ENCODE peak calls at places on chromosomes 7 and 10, in six cellular contexts. E is D721Med, B is neural progenitor cell, O is neural crest cell, P is AG04450, Q is lower leg skin. R is an unnamed sample.

GRCh38 chr7:52940511-52940910 is 94.9 kb upstream of the POM121L12 start:
- DNase-seq in E (no peak), B (no peak), O (no peak), P (no peak), Q (no peak), R (no peak)

GRCh38 chr7:32161708-32162107 is 91.5 kb upstream of the PDE1C start:
- DNase-seq in E (no peak), B (no peak), O (no peak), P (no peak), Q (no peak), R (no peak)

GRCh38 chr7:126856691-126857291 is 395.9 kb downstream of the GRM8 start:
- DNase-seq in E (no peak), B (peak), O (no peak), P (no peak), Q (no peak), R (no peak)

GRCh38 chr7:94216944-94217461 is 177.7 kb upstream of the COL1A2 start:
- DNase-seq in E (no peak), B (no peak), O (no peak), P (no peak), Q (no peak), R (no peak)

GRCh38 chr7:101859411-101860106 is 42.1 kb downstream of the CUX1 start:
- DNase-seq in E (no peak), B (no peak), O (no peak), P (no peak), Q (no peak), R (no peak)

GRCh38 chr7:97079300-97079699 is 38.2 kb upstream of the SDHAF3 start:
- DNase-seq in E (no peak), B (no peak), O (no peak), P (no peak), Q (no peak), R (no peak)

GRCh38 chr10:67280405-67280804 is 354.6 kb downstream of the LRRTM3 start:
- DNase-seq in E (no peak), B (peak), O (no peak), P (no peak), Q (no peak), R (no peak)

GRCh38 chr10:80945267-80945880 is 407.7 kb downstream of the SH2D4B start:
- DNase-seq in E (no peak), B (peak), O (no peak), P (no peak), Q (no peak), R (peak)

GRCh38 chr7:112204776-112205347 is 1.3 kb downstream of the DOCK4 start:
- DNase-seq in E (no peak), B (peak), O (no peak), P (no peak), Q (no peak), R (no peak)

GRCh38 chr10:122468923-122469781 is 7.8 kb downstream of the HTRA1 start:
- DNase-seq in E (no peak), B (no peak), O (no peak), P (peak), Q (peak), R (no peak)

GRCh38 chr7:30700941-30701340 is 18.7 kb upstream of the CRHR2 start:
- DNase-seq in E (no peak), B (no peak), O (no peak), P (no peak), Q (no peak), R (no peak)

GRCh38 chr10:88793747-88794299 is 8.7 kb upstream of the LIPM start:
- DNase-seq in E (no peak), B (no peak), O (no peak), P (no peak), Q (no peak), R (no peak)

GRCh38 chr7:138975343-138976104 is 5.7 kb downstream of the KIAA1549 start:
- DNase-seq in E (peak), B (peak), O (no peak), P (no peak), Q (peak), R (no peak)

GRCh38 chr10:88642254-88642653 is 22.0 kb upstream of the LIPF start:
- DNase-seq in E (no peak), B (no peak), O (no peak), P (no peak), Q (no peak), R (no peak)

GRCh38 chr7:39656415-39656814 is 33.0 kb downstream of the RALA start:
- DNase-seq in E (no peak), B (no peak), O (no peak), P (no peak), Q (no peak), R (no peak)

GRCh38 chr10:55024718-55025117 is 223.7 kb upstream of the PCDH15 start:
- DNase-seq in E (no peak), B (no peak), O (no peak), P (no peak), Q (no peak), R (peak)

GRCh38 chr10:5942471-5942870 is 34.9 kb downstream of the IL15RA start:
- DNase-seq in E (no peak), B (no peak), O (no peak), P (no peak), Q (peak), R (no peak)

GRCh38 chr7:2945171-2945570 is 98.5 kb downstream of the CARD11 start:
- DNase-seq in E (no peak), B (no peak), O (no peak), P (no peak), Q (no peak), R (no peak)

GRCh38 chr10:24277771-24278518 is 69.0 kb downstream of the KIAA1217 start:
- DNase-seq in E (no peak), B (no peak), O (no peak), P (no peak), Q (no peak), R (no peak)

GRCh38 chr10:86647773-86648705 is 6.3 kb upstream of the OPN4 start:
- DNase-seq in E (no peak), B (no peak), O (no peak), P (no peak), Q (peak), R (no peak)

GRCh38 chr10:56487746-56488145 is 126.7 kb upstream of the ZWINT start:
- DNase-seq in E (no peak), B (no peak), O (no peak), P (no peak), Q (no peak), R (no peak)

GRCh38 chr7:151692721-151693120 is 173.0 kb upstream of the RHEB start:
- DNase-seq in E (no peak), B (no peak), O (no peak), P (no peak), Q (no peak), R (no peak)

GRCh38 chr7:2281556-2281955 is 32.7 kb downstream of the SNX8 start:
- DNase-seq in E (no peak), B (no peak), O (no peak), P (no peak), Q (no peak), R (no peak)

GRCh38 chr7:106460792-106461254 is 176.0 kb upstream of the NAMPT start:
- DNase-seq in E (no peak), B (no peak), O (no peak), P (no peak), Q (no peak), R (peak)

GRCh38 chr7:87878208-87878735 is 2.0 kb downstream of the DBF4 start:
- DNase-seq in E (no peak), B (no peak), O (no peak), P (no peak), Q (no peak), R (no peak)

GRCh38 chr10:84195044-84195830 is 900 bp downstream of the CDHR1 start:
- DNase-seq in E (no peak), B (no peak), O (no peak), P (no peak), Q (peak), R (no peak)

GRCh38 chr7:26618458-26618857 is 245.9 kb downstream of the SKAP2 start:
- DNase-seq in E (no peak), B (no peak), O (no peak), P (no peak), Q (no peak), R (no peak)

GRCh38 chr7:30172451-30172850 is 37.7 kb downstream of the MTURN start:
- DNase-seq in E (no peak), B (no peak), O (no peak), P (no peak), Q (no peak), R (no peak)

GRCh38 chr7:49255061-49255460 is 330.7 kb downstream of the CDC14C start:
- DNase-seq in E (no peak), B (no peak), O (no peak), P (no peak), Q (no peak), R (no peak)

GRCh38 chr7:131844380-131844779 is 288.0 kb upstream of the PODXL start:
- DNase-seq in E (no peak), B (no peak), O (no peak), P (no peak), Q (no peak), R (no peak)

GRCh38 chr10:72742797-72743196 is 50.9 kb downstream of the MCU start:
- DNase-seq in E (no peak), B (no peak), O (no peak), P (no peak), Q (no peak), R (no peak)

GRCh38 chr10:77890097-77890496 is 36.5 kb downstream of the DLG5 start:
- DNase-seq in E (no peak), B (no peak), O (no peak), P (no peak), Q (no peak), R (no peak)
- TF ChIP-seq CTCF in E (peak), B (peak), O (no peak), P (peak), Q (no peak), R (no peak)

DNA sequence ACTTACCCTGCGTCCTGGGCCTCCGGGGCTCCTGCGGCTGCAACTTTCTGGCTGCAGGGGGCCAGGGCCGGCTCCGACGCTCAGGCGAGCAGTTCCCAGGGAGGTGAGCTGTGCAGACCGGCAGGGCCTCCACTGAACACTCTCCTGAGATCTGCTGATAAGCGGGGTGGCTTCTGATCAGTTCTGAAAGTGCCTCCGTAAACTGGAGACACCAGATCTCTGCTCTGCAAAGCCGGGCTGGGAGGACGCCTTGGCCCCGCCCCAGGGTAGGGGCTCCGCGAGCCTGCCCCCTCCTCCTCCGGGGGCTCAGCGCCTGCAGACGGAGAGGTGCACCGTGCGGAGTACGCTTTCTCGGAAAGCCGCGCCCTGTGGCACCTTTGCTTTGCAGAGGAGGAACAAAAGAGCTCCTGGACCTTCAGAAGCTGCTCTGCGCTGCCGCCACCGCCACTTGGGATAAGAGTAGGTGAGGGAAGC is 141.3 kb upstream of the VKORC1L1 start:
- DNase-seq in E (no peak), B (peak), O (peak), P (no peak), Q (no peak), R (peak)
- TF ChIP-seq CTCF in E (no peak), B (peak), O (peak), P (peak), Q (no peak), R (no peak)

GRCh38 chr10:11698691-11699545 is 43.3 kb upstream of the ECHDC3 start:
- DNase-seq in E (no peak), B (no peak), O (no peak), P (no peak), Q (no peak), R (no peak)

GRCh38 chr10:11700539-11700938 is 41.6 kb upstream of the ECHDC3 start:
- DNase-seq in E (no peak), B (no peak), O (no peak), P (no peak), Q (no peak), R (no peak)

GRCh38 chr10:11701451-11702095 is 40.6 kb upstream of the ECHDC3 start:
- DNase-seq in E (no peak), B (no peak), O (no peak), P (no peak), Q (no peak), R (no peak)

GRCh38 chr10:11699546-11700097 is 42.6 kb upstream of the ECHDC3 start:
- DNase-seq in E (no peak), B (no peak), O (no peak), P (no peak), Q (no peak), R (no peak)

GRCh38 chr10:11697718-11698527 is 44.3 kb upstream of the ECHDC3 start:
- DNase-seq in E (no peak), B (no peak), O (no peak), P (no peak), Q (no peak), R (no peak)
- TF ChIP-seq CTCF in E (no peak), B (no peak), O (no peak), P (no peak), Q (no peak), R (no peak)

GRCh38 chr10:101287922-101288638 is 58.8 kb upstream of the LBX1 start:
- DNase-seq in E (peak), B (peak), O (peak), P (no peak), Q (no peak), R (no peak)
- TF ChIP-seq CTCF in E (peak), B (peak), O (no peak), P (peak), Q (no peak), R (no peak)

R was measured in Calu3.